ENCODE peak calls at places on chromosome 9, in four cellular contexts. S is stimulated activated CD4-positive, alpha-beta T cell treated with anti-CD3 and anti-CD28 coated beads, Interleukin-4, amount 100 ng/mL, for 4 hours; I is fibroblast of villous mesenchyme; B is choroid plexus epithelial cell. V is an unnamed sample.
A peak's percentile ranks its signal among the peaks of the same experiment; 100 is the strongest.

GRCh38 chr9:111399772-111400563 is 69.9 kb upstream of the OR2K2 start:
- DNase-seq in S (no peak), I (peak; percentile 17), B (peak; percentile 44), V (peak; percentile 46)

GRCh38 chr9:34982352-34982751 is 7.2 kb upstream of the DNAJB5 start:
- DNase-seq in S (no peak), I (no peak), B (no peak), V (no peak)

GRCh38 chr9:68560131-68560844 is 19.6 kb upstream of the TMEM252 start:
- DNase-seq in S (peak; percentile 34), I (peak; percentile 48), B (peak; percentile 96), V (peak; percentile 76)

GRCh38 chr9:106613250-106613737 is 249.7 kb upstream of the ZNF462 start:
- DNase-seq in S (no peak), I (no peak), B (no peak), V (no peak)

GRCh38 chr9:121399126-121399882 is 29.3 kb upstream of the STOM start:
- DNase-seq in S (no peak), I (peak; percentile 7), B (no peak), V (no peak)

GRCh38 chr9:113715086-113715485 is 161.0 kb upstream of the ZNF618 start:
- DNase-seq in S (no peak), I (no peak), B (peak; percentile 18), V (no peak)

GRCh38 chr9:136831720-136832104 is 10.6 kb upstream of the AJM1 start:
- DNase-seq in S (no peak), I (no peak), B (no peak), V (no peak)

GRCh38 chr9:115494958-115495690 is 377.2 kb upstream of the TNC start:
- DNase-seq in S (no peak), I (peak; percentile 78), B (peak; percentile 32), V (peak; percentile 74)

GRCh38 chr9:33025572-33026347 is 687 bp downstream of the DNAJA1 start:
- DNase-seq in S (peak; percentile 82), I (peak; percentile 69), B (peak; percentile 54), V (peak; percentile 31)

GRCh38 chr9:21455320-21455719 is 15.1 kb downstream of the IFNA1 start:
- DNase-seq in S (no peak), I (peak; percentile 54), B (peak; percentile 62), V (peak; percentile 37)

GRCh38 chr9:136308262-136309053 is 4.6 kb upstream of the CCDC187 start:
- DNase-seq in S (no peak), I (no peak), B (no peak), V (no peak)

GRCh38 chr9:130284690-130285089 is 19.1 kb downstream of the HMCN2 start:
- DNase-seq in S (no peak), I (no peak), B (no peak), V (no peak)

GRCh38 chr9:88425538-88425950 is 37.3 kb downstream of the SPIN1 start:
- DNase-seq in S (no peak), I (peak; percentile 80), B (peak; percentile 49), V (peak; percentile 77)

GRCh38 chr9:36864491-36865410 is 169.3 kb downstream of the PAX5 start:
- DNase-seq in S (no peak), I (no peak), B (no peak), V (no peak)

GRCh38 chr9:137458194-137459146 is 664 bp downstream of the NSMF start:
- DNase-seq in S (no peak), I (no peak), B (no peak), V (no peak)